ENCODE peak calls at places on chromosomes 1 and 21, in seven cellular contexts. One of them, this sample, is unnamed. For H3K36me3, the result is how much of the 10 kb centered on the place peaks cover.

GRCh38 chr1:92749024-92749634 is 35.8 kb downstream of the EVI5 start:
- DNase-seq in CD4-positive, alpha-beta memory T cell: peak
- DNase-seq in BJ: no peak
- DNase-seq in BE2C: peak
- DNase-seq in left lung: no peak
- DNase-seq in psoas muscle: no peak
- DNase-seq in H7: peak
- DNase-seq in this sample: no peak

GRCh38 chr21:32456497-32456918 is 44.0 kb downstream of the EVA1C start:
- DNase-seq in CD4-positive, alpha-beta memory T cell: no peak
- DNase-seq in BJ: peak
- DNase-seq in BE2C: no peak
- DNase-seq in left lung: no peak
- DNase-seq in psoas muscle: no peak
- DNase-seq in H7: no peak
- DNase-seq in this sample: no peak

GRCh38 chr1:178484698-178485225 is 12.0 kb downstream of the CLEC20A start:
- DNase-seq in CD4-positive, alpha-beta memory T cell: no peak
- DNase-seq in BJ: no peak
- DNase-seq in BE2C: no peak
- DNase-seq in left lung: no peak
- DNase-seq in psoas muscle: no peak
- DNase-seq in H7: peak
- DNase-seq in this sample: no peak

GRCh38 chr1:59156526-59157196 is 140.2 kb upstream of the FGGY start:
- DNase-seq in CD4-positive, alpha-beta memory T cell: no peak
- DNase-seq in BJ: no peak
- DNase-seq in BE2C: no peak
- DNase-seq in left lung: no peak
- DNase-seq in psoas muscle: no peak
- DNase-seq in H7: no peak
- DNase-seq in this sample: no peak

GRCh38 chr1:23384312-23385058 is 14.8 kb upstream of the ZNF436 start:
- DNase-seq in CD4-positive, alpha-beta memory T cell: no peak
- DNase-seq in BJ: no peak
- DNase-seq in BE2C: no peak
- DNase-seq in left lung: no peak
- DNase-seq in psoas muscle: no peak
- DNase-seq in H7: no peak
- DNase-seq in this sample: no peak

GRCh38 chr1:194225781-194226180 is 1039.4 kb upstream of the B3GALT2 start:
- DNase-seq in CD4-positive, alpha-beta memory T cell: peak
- DNase-seq in BJ: no peak
- DNase-seq in BE2C: no peak
- DNase-seq in left lung: no peak
- DNase-seq in psoas muscle: no peak
- DNase-seq in H7: no peak
- DNase-seq in this sample: no peak

GRCh38 chr1:73331726-73332125 is 866.2 kb downstream of the LRRIQ3 start:
- DNase-seq in CD4-positive, alpha-beta memory T cell: no peak
- DNase-seq in BJ: no peak
- DNase-seq in BE2C: no peak
- DNase-seq in left lung: no peak
- DNase-seq in psoas muscle: no peak
- DNase-seq in H7: no peak
- DNase-seq in this sample: no peak

GRCh38 chr1:92080128-92080985 is at the start of gene BTBD8:
- DNase-seq in CD4-positive, alpha-beta memory T cell: peak
- DNase-seq in BJ: peak
- DNase-seq in BE2C: peak
- DNase-seq in left lung: peak
- DNase-seq in psoas muscle: peak
- DNase-seq in H7: peak
- DNase-seq in this sample: peak

GRCh38 chr1:2443285-2444137 is 31.1 kb upstream of the PEX10 start:
- DNase-seq in CD4-positive, alpha-beta memory T cell: no peak
- DNase-seq in BJ: no peak
- DNase-seq in BE2C: peak
- DNase-seq in left lung: no peak
- DNase-seq in psoas muscle: no peak
- DNase-seq in H7: peak
- DNase-seq in this sample: no peak

GRCh38 chr1:76726251-76726650 is 141.0 kb upstream of the ST6GALNAC5 start:
- DNase-seq in CD4-positive, alpha-beta memory T cell: no peak
- DNase-seq in BJ: no peak
- DNase-seq in BE2C: no peak
- DNase-seq in left lung: no peak
- DNase-seq in psoas muscle: no peak
- DNase-seq in H7: no peak
- DNase-seq in this sample: no peak

GRCh38 chr1:43447891-43448708 is 5.6 kb downstream of the HYI start:
- DNase-seq in CD4-positive, alpha-beta memory T cell: no peak
- DNase-seq in BJ: no peak
- DNase-seq in BE2C: no peak
- DNase-seq in left lung: no peak
- DNase-seq in psoas muscle: peak
- DNase-seq in H7: no peak
- DNase-seq in this sample: peak

GRCh38 chr1:157739229-157739901 is 37.6 kb downstream of the FCRL2 start:
- DNase-seq in CD4-positive, alpha-beta memory T cell: no peak
- DNase-seq in BJ: no peak
- DNase-seq in BE2C: no peak
- DNase-seq in left lung: no peak
- DNase-seq in psoas muscle: no peak
- DNase-seq in H7: peak
- DNase-seq in this sample: no peak

GRCh38 chr1:156119503-156120209 is 5.1 kb downstream of the LMNA start:
- DNase-seq in CD4-positive, alpha-beta memory T cell: no peak
- DNase-seq in BJ: no peak
- DNase-seq in BE2C: peak
- DNase-seq in left lung: no peak
- DNase-seq in psoas muscle: peak
- DNase-seq in H7: peak
- DNase-seq in this sample: no peak

GRCh38 chr1:55645286-55645685 is 430.1 kb upstream of the USP24 start:
- DNase-seq in CD4-positive, alpha-beta memory T cell: no peak
- DNase-seq in BJ: no peak
- DNase-seq in BE2C: no peak
- DNase-seq in left lung: no peak
- DNase-seq in psoas muscle: no peak
- DNase-seq in H7: no peak
- DNase-seq in this sample: no peak

GRCh38 chr21:17491716-17492414 is 21.0 kb upstream of the CXADR start:
- DNase-seq in CD4-positive, alpha-beta memory T cell: no peak
- DNase-seq in BJ: peak
- DNase-seq in BE2C: no peak
- DNase-seq in left lung: no peak
- DNase-seq in psoas muscle: no peak
- DNase-seq in H7: no peak
- DNase-seq in this sample: no peak

GRCh38 chr1:29245876-29246275 is 9.6 kb downstream of the PTPRU start:
- DNase-seq in CD4-positive, alpha-beta memory T cell: no peak
- DNase-seq in BJ: no peak
- DNase-seq in BE2C: no peak
- DNase-seq in left lung: no peak
- DNase-seq in psoas muscle: no peak
- DNase-seq in H7: no peak
- DNase-seq in this sample: no peak

GRCh38 chr1:151459331-151460046 is at the start of gene POGZ:
- DNase-seq in CD4-positive, alpha-beta memory T cell: peak
- DNase-seq in BJ: peak
- DNase-seq in BE2C: peak
- DNase-seq in left lung: peak
- DNase-seq in psoas muscle: peak
- DNase-seq in H7: peak
- DNase-seq in this sample: peak

GRCh38 chr1:151455966-151456365 is 3.3 kb downstream of the POGZ start:
- DNase-seq in CD4-positive, alpha-beta memory T cell: no peak
- DNase-seq in BJ: no peak
- DNase-seq in BE2C: no peak
- DNase-seq in left lung: no peak
- DNase-seq in psoas muscle: no peak
- DNase-seq in H7: no peak
- DNase-seq in this sample: no peak

GRCh38 chr1:151457911-151458882 is 1.1 kb downstream of the POGZ start:
- DNase-seq in CD4-positive, alpha-beta memory T cell: peak
- DNase-seq in BJ: no peak
- DNase-seq in BE2C: peak
- DNase-seq in left lung: peak
- DNase-seq in psoas muscle: peak
- DNase-seq in H7: peak
- DNase-seq in this sample: peak

GRCh38 chr1:151458936-151459330 is 361 bp downstream of the POGZ start:
- DNase-seq in CD4-positive, alpha-beta memory T cell: peak
- DNase-seq in BJ: no peak
- DNase-seq in BE2C: peak
- DNase-seq in left lung: peak
- DNase-seq in psoas muscle: peak
- DNase-seq in H7: peak
- DNase-seq in this sample: peak

DNA sequence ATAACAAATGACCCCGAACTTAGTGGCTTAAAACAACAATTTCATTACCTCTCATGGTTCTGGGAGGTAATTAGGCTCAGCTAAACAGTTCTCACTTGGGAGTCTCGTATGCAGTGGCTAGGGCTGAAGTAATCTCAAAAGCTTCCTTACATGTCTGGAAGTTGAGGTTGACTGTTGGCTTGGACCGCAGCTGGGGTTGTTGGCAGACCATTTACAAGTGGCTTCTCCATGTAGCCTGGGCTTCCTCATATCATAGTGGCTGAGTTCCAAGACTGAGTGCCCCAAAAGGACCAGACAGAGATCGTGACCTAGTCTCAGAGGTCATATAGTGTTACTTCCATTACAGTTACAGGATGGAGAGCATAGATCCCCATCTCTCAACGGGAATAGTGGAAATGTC is 2.4 kb upstream of the POGZ start:
- DNase-seq in CD4-positive, alpha-beta memory T cell: no peak
- DNase-seq in BJ: no peak
- DNase-seq in BE2C: no peak
- DNase-seq in left lung: no peak
- DNase-seq in psoas muscle: no peak
- DNase-seq in H7: no peak
- DNase-seq in this sample: no peak
- H3K36me3 ChIP-seq in CD4-positive, alpha-beta memory T cell: under half
- H3K36me3 ChIP-seq in BJ: under half
- H3K36me3 ChIP-seq in BE2C: under half
- H3K36me3 ChIP-seq in left lung: under half
- H3K36me3 ChIP-seq in psoas muscle: under half
- H3K36me3 ChIP-seq in H7: under half
- H3K36me3 ChIP-seq in this sample: under half

GRCh38 chr1:111232134-111232533 is 4.6 kb downstream of the CHI3L2 start:
- DNase-seq in CD4-positive, alpha-beta memory T cell: no peak
- DNase-seq in BJ: no peak
- DNase-seq in BE2C: no peak
- DNase-seq in left lung: no peak
- DNase-seq in psoas muscle: no peak
- DNase-seq in H7: no peak
- DNase-seq in this sample: no peak
- H3K36me3 ChIP-seq in CD4-positive, alpha-beta memory T cell: under half
- H3K36me3 ChIP-seq in BJ: under half
- H3K36me3 ChIP-seq in BE2C: under half
- H3K36me3 ChIP-seq in left lung: under half
- H3K36me3 ChIP-seq in psoas muscle: under half
- H3K36me3 ChIP-seq in H7: under half
- H3K36me3 ChIP-seq in this sample: under half

DNA sequence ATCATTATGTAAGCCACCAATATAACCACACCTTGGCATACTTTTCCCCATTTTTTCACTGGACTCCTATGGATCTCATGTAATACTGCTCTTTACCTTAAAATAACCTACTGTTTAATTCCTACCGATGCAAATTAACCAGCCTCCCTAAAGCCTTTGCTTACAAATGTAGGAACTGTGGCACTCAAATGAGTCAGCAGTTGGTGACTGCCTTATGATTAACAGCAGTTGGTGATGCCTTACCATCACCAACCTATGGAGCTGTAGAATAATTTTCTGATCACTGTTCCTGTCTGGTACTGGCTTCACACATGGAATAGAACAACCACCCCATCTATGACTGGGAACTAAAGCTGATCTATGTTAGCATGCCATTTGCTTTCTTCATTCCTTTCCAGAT is 7.8 kb upstream of the NUDT17 start:
- DNase-seq in CD4-positive, alpha-beta memory T cell: no peak
- DNase-seq in BJ: no peak
- DNase-seq in BE2C: no peak
- DNase-seq in left lung: no peak
- DNase-seq in psoas muscle: no peak
- DNase-seq in H7: no peak
- DNase-seq in this sample: no peak
- H3K36me3 ChIP-seq in CD4-positive, alpha-beta memory T cell: half or more
- H3K36me3 ChIP-seq in BJ: under half
- H3K36me3 ChIP-seq in BE2C: half or more
- H3K36me3 ChIP-seq in left lung: half or more
- H3K36me3 ChIP-seq in psoas muscle: half or more
- H3K36me3 ChIP-seq in H7: under half
- H3K36me3 ChIP-seq in this sample: half or more

GRCh38 chr1:41138549-41138948 is 103.6 kb downstream of the SCMH1 start:
- DNase-seq in CD4-positive, alpha-beta memory T cell: no peak
- DNase-seq in BJ: no peak
- DNase-seq in BE2C: no peak
- DNase-seq in left lung: no peak
- DNase-seq in psoas muscle: no peak
- DNase-seq in H7: no peak
- DNase-seq in this sample: no peak
- H3K36me3 ChIP-seq in CD4-positive, alpha-beta memory T cell: under half
- H3K36me3 ChIP-seq in BJ: under half
- H3K36me3 ChIP-seq in BE2C: under half
- H3K36me3 ChIP-seq in left lung: under half
- H3K36me3 ChIP-seq in psoas muscle: under half
- H3K36me3 ChIP-seq in H7: under half
- H3K36me3 ChIP-seq in this sample: under half

GRCh38 chr1:212513586-212513985 is 80.9 kb downstream of the NENF start:
- DNase-seq in CD4-positive, alpha-beta memory T cell: no peak
- DNase-seq in BJ: no peak
- DNase-seq in BE2C: no peak
- DNase-seq in left lung: no peak
- DNase-seq in psoas muscle: no peak
- DNase-seq in H7: no peak
- DNase-seq in this sample: no peak
- H3K36me3 ChIP-seq in CD4-positive, alpha-beta memory T cell: under half
- H3K36me3 ChIP-seq in BJ: under half
- H3K36me3 ChIP-seq in BE2C: under half
- H3K36me3 ChIP-seq in left lung: under half
- H3K36me3 ChIP-seq in psoas muscle: under half
- H3K36me3 ChIP-seq in H7: under half
- H3K36me3 ChIP-seq in this sample: under half

DNA sequence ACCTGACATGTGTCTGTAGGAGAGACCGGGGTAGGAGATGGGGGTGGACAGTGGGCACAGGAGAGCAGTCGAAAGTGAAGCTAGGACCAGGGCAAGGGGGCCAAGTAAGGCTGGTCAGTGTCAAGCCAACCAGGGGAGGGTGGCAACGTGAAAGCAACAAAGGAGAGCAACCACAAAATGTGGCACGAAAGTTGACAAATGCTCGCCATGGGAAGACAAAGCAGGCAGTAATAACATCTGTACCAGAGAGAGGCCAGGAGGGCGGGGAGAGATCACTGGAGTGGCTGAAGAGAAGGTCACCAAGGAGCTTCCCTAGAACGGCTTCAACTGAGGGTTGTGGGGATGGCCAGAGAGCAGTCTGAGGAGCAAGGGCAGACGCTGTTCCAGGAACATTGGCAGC is 17.0 kb downstream of the QSOX1 start:
- DNase-seq in CD4-positive, alpha-beta memory T cell: no peak
- DNase-seq in BJ: no peak
- DNase-seq in BE2C: no peak
- DNase-seq in left lung: no peak
- DNase-seq in psoas muscle: no peak
- DNase-seq in H7: no peak
- DNase-seq in this sample: no peak
- H3K36me3 ChIP-seq in CD4-positive, alpha-beta memory T cell: under half
- H3K36me3 ChIP-seq in BJ: under half
- H3K36me3 ChIP-seq in BE2C: under half
- H3K36me3 ChIP-seq in left lung: half or more
- H3K36me3 ChIP-seq in psoas muscle: under half
- H3K36me3 ChIP-seq in H7: under half
- H3K36me3 ChIP-seq in this sample: under half

This sample was measured in right lobe of liver.